ENCODE peak calls at places on chromosomes 7 and 10, in five cellular contexts. Q is EH; P is stimulated activated CD8-positive, alpha-beta memory T cell treated with anti-CD3 and anti-CD28 coated beads, Interleukin-7, amount 100 ng/mL, for 4 hours; D is T-helper 9 cell; J is amniotic stem cell. H is an unnamed sample.

GRCh38 chr7:116392806-116393205 is 106.7 kb upstream of the CAV2 start:
- DNase-seq in Q (no peak), J (no peak), P (no peak), D (no peak), H (no peak)

GRCh38 chr10:4725917-4726606 is 99.9 kb upstream of the AKR1E2 start:
- DNase-seq in D (no peak), Q (peak), J (peak), P (no peak), H (no peak)

GRCh38 chr10:44356139-44357115 is 28.5 kb downstream of the CXCL12 start:
- DNase-seq in J (no peak), Q (no peak), D (no peak), P (no peak), H (no peak)

GRCh38 chr7:150357277-150357676 is 11.3 kb upstream of the REPIN1 start:
- DNase-seq in P (peak), J (no peak), Q (no peak), D (peak), H (peak)

GRCh38 chr7:28921822-28922221 is 36.3 kb downstream of the TRIL start:
- DNase-seq in P (no peak), D (no peak), J (peak), Q (peak), H (no peak)

GRCh38 chr7:44633254-44634186 is 27.1 kb downstream of the OGDH start:
- DNase-seq in Q (peak), D (peak), P (peak), J (no peak), H (no peak)

GRCh38 chr7:123537026-123537642 is 2.7 kb upstream of the IQUB start:
- DNase-seq in Q (peak), D (no peak), P (no peak), J (no peak), H (no peak)

GRCh38 chr7:98418636-98419315 is 17.9 kb upstream of the BAIAP2L1 start:
- DNase-seq in J (peak), D (no peak), Q (peak), P (no peak), H (no peak)

GRCh38 chr10:72316748-72317435 is 37.8 kb downstream of the DNAJB12 start:
- DNase-seq in Q (no peak), D (peak), J (no peak), P (no peak), H (no peak)

GRCh38 chr7:37031571-37032257 is 307.4 kb upstream of the AOAH start:
- DNase-seq in J (peak), Q (peak), P (peak), D (no peak), H (peak)

GRCh38 chr7:141737118-141737835 is 881 bp upstream of the SSBP1 start:
- DNase-seq in J (no peak), D (peak), Q (peak), P (no peak), H (no peak)

GRCh38 chr7:65441010-65441409 is 67.4 kb downstream of the ZNF92 start:
- DNase-seq in D (no peak), Q (peak), P (no peak), J (no peak), H (no peak)

GRCh38 chr10:101867931-101868330 is 24.3 kb upstream of the KCNIP2 start:
- DNase-seq in D (no peak), P (no peak), Q (peak), J (no peak), H (no peak)

GRCh38 chr10:121157998-121158397 is 306.8 kb downstream of the WDR11 start:
- DNase-seq in J (no peak), Q (no peak), D (no peak), P (no peak), H (no peak)

GRCh38 chr10:11082551-11082950 is 64.9 kb downstream of the CELF2 start:
- DNase-seq in Q (no peak), D (no peak), J (no peak), P (no peak), H (no peak)

GRCh38 chr7:144022169-144022568 is 22.0 kb downstream of the OR6B1 start:
- DNase-seq in P (no peak), Q (no peak), D (no peak), J (no peak), H (no peak)

GRCh38 chr7:51255536-51256243 is 60.9 kb downstream of the COBL start:
- DNase-seq in Q (no peak), D (no peak), J (no peak), P (no peak), H (no peak)

GRCh38 chr7:153061913-153062528 is 302.5 kb downstream of the ACTR3B start:
- DNase-seq in P (no peak), D (no peak), J (no peak), Q (no peak), H (no peak)

GRCh38 chr10:7030134-7030855 is 380.5 kb downstream of the SFMBT2 start:
- DNase-seq in P (no peak), Q (no peak), J (no peak), D (no peak), H (no peak)

GRCh38 chr7:15524077-15524476 is 37.7 kb downstream of the AGMO start:
- DNase-seq in P (no peak), Q (no peak), D (no peak), J (no peak), H (no peak)

GRCh38 chr7:20227291-20227795 is 10.2 kb upstream of the MACC1 start:
- DNase-seq in Q (no peak), P (no peak), D (no peak), J (no peak), H (no peak)

GRCh38 chr10:102231357-102232318 is 5.5 kb downstream of the ELOVL3 start:
- DNase-seq in P (peak), Q (peak), D (peak), J (no peak), H (no peak)

GRCh38 chr10:99450624-99451498 is 20.4 kb upstream of the GOT1 start:
- DNase-seq in D (no peak), J (no peak), P (no peak), Q (no peak), H (no peak)